ENCODE peak calls at places on chromosomes 11 and 22, in ten cellular contexts. Q, V, U, I, N, O, K, L, X and M are unnamed samples.

GRCh38 chr11:50174189-50174588 is 141.5 kb downstream of the OR4C45 start:
- DNase-seq in Q (no peak), V (peak; percentile 11), U (no peak), I (peak; percentile 57), N (no peak), O (no peak), K (no peak), L (no peak), X (no peak), M (no peak)

GRCh38 chr11:125329786-125330185 is 165.2 kb downstream of the PKNOX2 start:
- DNase-seq in Q (no peak), V (no peak), U (peak; percentile 66), I (no peak), N (no peak), O (no peak), K (no peak), L (peak; percentile 29), X (no peak), M (no peak)

GRCh38 chr22:23012081-23012622 is 58.2 kb upstream of the GNAZ start:
- DNase-seq in Q (no peak), V (no peak), U (no peak), I (no peak), N (no peak), O (no peak), K (no peak), L (no peak), X (no peak), M (no peak)

GRCh38 chr22:30712094-30712493 is 17.4 kb downstream of the OSBP2 start:
- DNase-seq in Q (no peak), V (no peak), U (no peak), I (no peak), N (no peak), O (no peak), K (no peak), L (no peak), X (no peak), M (no peak)

GRCh38 chr11:20355221-20356219 is 8.0 kb upstream of the HTATIP2 start:
- DNase-seq in Q (peak; percentile 59), V (peak; percentile 58), U (no peak), I (peak; percentile 72), N (no peak), O (no peak), K (no peak), L (no peak), X (peak; percentile 45), M (peak; percentile 22)

GRCh38 chr11:86802601-86803051 is 2.3 kb downstream of the PRSS23 start:
- DNase-seq in Q (peak; percentile 83), V (peak; percentile 57), U (no peak), I (peak; percentile 67), N (no peak), O (no peak), K (no peak), L (no peak), X (peak; percentile 66), M (no peak)

GRCh38 chr11:44894217-44894617 is 56.5 kb downstream of the TP53I11 start:
- DNase-seq in Q (peak; percentile 88), V (peak; percentile 66), U (peak; percentile 93), I (peak; percentile 80), N (peak; percentile 75), O (peak; percentile 80), K (peak; percentile 25), L (peak; percentile 85), X (peak; percentile 51), M (peak; percentile 61)

GRCh38 chr11:45209000-45209399 is 62.6 kb downstream of the PRDM11 start:
- DNase-seq in Q (no peak), V (no peak), U (no peak), I (no peak), N (no peak), O (no peak), K (no peak), L (no peak), X (no peak), M (no peak)

GRCh38 chr22:39179841-39180335 is 27.4 kb upstream of the CBX7 start:
- DNase-seq in Q (peak; percentile 77), V (no peak), U (peak; percentile 67), I (no peak), N (no peak), O (no peak), K (no peak), L (peak; percentile 37), X (no peak), M (no peak)

GRCh38 chr22:44344407-44344806 is 31.7 kb upstream of the SHISAL1 start:
- DNase-seq in Q (no peak), V (no peak), U (no peak), I (no peak), N (no peak), O (no peak), K (no peak), L (no peak), X (no peak), M (no peak)

GRCh38 chr11:38577769-38578168 is 1979.7 kb upstream of the RAG2 start:
- DNase-seq in Q (no peak), V (no peak), U (no peak), I (no peak), N (no peak), O (no peak), K (no peak), L (no peak), X (no peak), M (no peak)

GRCh38 chr11:3178349-3178748 is 13.2 kb upstream of the OSBPL5 start:
- DNase-seq in Q (no peak), V (no peak), U (no peak), I (peak; percentile 50), N (no peak), O (no peak), K (no peak), L (no peak), X (no peak), M (no peak)

GRCh38 chr11:17489729-17490128 is 13.1 kb upstream of the ABCC8 start:
- DNase-seq in Q (no peak), V (no peak), U (no peak), I (no peak), N (no peak), O (no peak), K (no peak), L (no peak), X (no peak), M (no peak)

GRCh38 chr22:31093956-31094622 is 13.0 kb downstream of the SMTN start:
- DNase-seq in Q (no peak), V (no peak), U (no peak), I (no peak), N (no peak), O (no peak), K (no peak), L (peak; percentile 82), X (no peak), M (no peak)

GRCh38 chr11:125428486-125429173 is 67.4 kb downstream of the FEZ1 start:
- DNase-seq in Q (peak; percentile 28), V (no peak), U (no peak), I (no peak), N (no peak), O (no peak), K (no peak), L (no peak), X (no peak), M (no peak)

GRCh38 chr11:64004590-64004984 is 18.3 kb downstream of the OTUB1 start:
- DNase-seq in Q (no peak), V (no peak), U (no peak), I (peak; percentile 17), N (no peak), O (no peak), K (no peak), L (no peak), X (no peak), M (no peak)
- H3K4me1 ChIP-seq in Q (no peaks in the 10 kb centered on the region), V (peaks cover 11% of the 10 kb centered on the region), U (no peaks in the 10 kb centered on the region), I (peaks cover 8% of the 10 kb centered on the region), N (peaks cover 43% of the 10 kb centered on the region), O (peaks cover 17% of the 10 kb centered on the region), K (peaks cover 15% of the 10 kb centered on the region), L (peaks cover 32% of the 10 kb centered on the region), X (peaks cover 9% of the 10 kb centered on the region), M (peaks cover 4% of the 10 kb centered on the region)

GRCh38 chr11:103929168-103929903 is 107.1 kb upstream of the DDI1 start:
- DNase-seq in Q (no peak), V (no peak), U (no peak), I (no peak), N (no peak), O (no peak), K (no peak), L (no peak), X (no peak), M (no peak)
- H3K4me3 ChIP-seq in Q (no peak overlapping the region), V (no peak overlapping the region), U (no peak overlapping the region), I (no peak overlapping the region), N (no peak overlapping the region), O (no peak overlapping the region), K (no peak overlapping the region), L (no peak overlapping the region), X (no peak overlapping the region), M (no peak overlapping the region)

GRCh38 chr11:47538741-47539575 is 14.0 kb downstream of the CELF1 start:
- DNase-seq in Q (no peak), V (no peak), U (peak; percentile 49), I (no peak), N (no peak), O (no peak), K (no peak), L (no peak), X (peak; percentile 25), M (no peak)

GRCh38 chr11:47533690-47534135 is 19.2 kb downstream of the CELF1 start:
- DNase-seq in Q (no peak), V (peak; percentile 86), U (no peak), I (peak; percentile 75), N (no peak), O (no peak), K (no peak), L (no peak), X (peak; percentile 92), M (no peak)

GRCh38 chr11:47532597-47533213 is 20.2 kb downstream of the CELF1 start:
- DNase-seq in Q (peak; percentile 73), V (peak; percentile 31), U (no peak), I (peak; percentile 42), N (no peak), O (no peak), K (no peak), L (no peak), X (no peak), M (no peak)

GRCh38 chr11:47536925-47537324 is 16.0 kb downstream of the CELF1 start:
- DNase-seq in Q (no peak), V (no peak), U (no peak), I (no peak), N (no peak), O (no peak), K (no peak), L (no peak), X (no peak), M (no peak)

DNA sequence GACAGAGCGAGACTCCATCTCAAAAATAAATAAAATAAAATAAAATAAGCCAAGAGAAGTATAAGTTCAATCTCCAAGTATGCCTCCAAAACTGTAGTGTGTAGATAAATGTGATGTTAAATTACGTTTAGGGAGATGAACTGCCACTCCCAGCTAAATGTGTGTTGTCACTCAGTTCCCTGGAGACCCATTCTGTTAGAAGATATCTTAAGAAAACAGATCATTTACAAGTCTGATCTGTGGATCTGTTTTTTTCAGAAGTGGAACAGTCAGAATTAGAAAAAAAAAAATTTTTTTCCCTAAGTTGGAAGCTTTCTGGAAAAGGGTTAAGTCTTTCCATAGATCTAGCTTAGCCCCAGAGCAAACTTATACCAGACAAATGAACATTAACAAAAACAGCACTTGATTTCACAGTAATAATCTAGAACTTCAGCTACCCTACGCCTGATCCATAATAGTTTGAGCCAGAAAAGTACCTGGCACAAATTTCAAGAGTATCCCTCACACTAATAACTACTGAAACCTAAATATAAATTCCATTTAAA is 18.2 kb downstream of the CELF1 start:
- DNase-seq in Q (no peak), V (no peak), U (no peak), I (no peak), N (no peak), O (no peak), K (no peak), L (no peak), X (no peak), M (no peak)
- H3K4me1 ChIP-seq in Q (peaks cover 2% of the 10 kb centered on the region), V (peaks cover 17% of the 10 kb centered on the region), U (peaks cover 8% of the 10 kb centered on the region), I (peaks cover 32% of the 10 kb centered on the region), N (peaks cover 50% of the 10 kb centered on the region), O (peaks cover 7% of the 10 kb centered on the region), K (peaks cover 6% of the 10 kb centered on the region), L (peaks cover 99% of the 10 kb centered on the region), X (peaks cover 21% of the 10 kb centered on the region), M (peaks cover 1% of the 10 kb centered on the region)

GRCh38 chr22:50530280-50530856 is 556 bp upstream of the TYMP start:
- DNase-seq in Q (no peak), V (peak; percentile 44), U (peak; percentile 95), I (peak; percentile 90), N (peak; percentile 96), O (no peak), K (no peak), L (peak; percentile 85), X (peak; percentile 83), M (no peak)
- H3K4me3 ChIP-seq in Q (no peak overlapping the region), V (peak overlapping the region; percentile 1), U (no peak overlapping the region), I (peak overlapping the region; percentile 81), N (peak overlapping the region; percentile 72), O (no peak overlapping the region), K (peak overlapping the region; percentile 66), L (peak overlapping the region; percentile 53), X (peak overlapping the region; percentile 60), M (peak overlapping the region; percentile 56)